ENCODE peak calls at places on chromosomes 5 and 9, in nine cellular contexts. One of them, this sample, is unnamed.

GRCh38 chr5:142685418-142686209 is at the start of gene FGF1:
- DNase-seq in endodermal cell: peak; percentile 64
- DNase-seq in RWPE1: peak; percentile 92
- DNase-seq in Calu3: no peak
- DNase-seq in mammary epithelial cell: peak; percentile 80
- DNase-seq in cardiac fibroblast: peak; percentile 48
- DNase-seq in pancreas: no peak
- DNase-seq in heart left ventricle: peak; percentile 73
- DNase-seq in GM13976: no peak
- DNase-seq in this sample: no peak

GRCh38 chr9:133978226-133979123 is 13.6 kb downstream of the VAV2 start:
- DNase-seq in endodermal cell: no peak
- DNase-seq in RWPE1: no peak
- DNase-seq in Calu3: no peak
- DNase-seq in mammary epithelial cell: no peak
- DNase-seq in cardiac fibroblast: no peak
- DNase-seq in pancreas: peak; percentile 77
- DNase-seq in heart left ventricle: no peak
- DNase-seq in GM13976: no peak
- DNase-seq in this sample: no peak

GRCh38 chr5:126865299-126865698 is 88.4 kb downstream of the LMNB1 start:
- DNase-seq in endodermal cell: no peak
- DNase-seq in RWPE1: peak; percentile 50
- DNase-seq in Calu3: no peak
- DNase-seq in mammary epithelial cell: peak; percentile 46
- DNase-seq in cardiac fibroblast: peak; percentile 73
- DNase-seq in pancreas: no peak
- DNase-seq in heart left ventricle: no peak
- DNase-seq in GM13976: no peak
- DNase-seq in this sample: no peak

GRCh38 chr9:4292781-4293180 is 7.1 kb downstream of the GLIS3 start:
- DNase-seq in endodermal cell: no peak
- DNase-seq in RWPE1: no peak
- DNase-seq in Calu3: no peak
- DNase-seq in mammary epithelial cell: no peak
- DNase-seq in cardiac fibroblast: peak; percentile 70
- DNase-seq in pancreas: no peak
- DNase-seq in heart left ventricle: no peak
- DNase-seq in GM13976: no peak
- DNase-seq in this sample: no peak

GRCh38 chr5:66516535-66516934 is 79.7 kb upstream of the MAST4 start:
- DNase-seq in endodermal cell: no peak
- DNase-seq in RWPE1: no peak
- DNase-seq in Calu3: no peak
- DNase-seq in mammary epithelial cell: no peak
- DNase-seq in cardiac fibroblast: no peak
- DNase-seq in pancreas: no peak
- DNase-seq in heart left ventricle: no peak
- DNase-seq in GM13976: no peak
- DNase-seq in this sample: no peak

GRCh38 chr9:33320568-33321261 is 30.4 kb downstream of the NFX1 start:
- DNase-seq in endodermal cell: no peak
- DNase-seq in RWPE1: peak; percentile 88
- DNase-seq in Calu3: no peak
- DNase-seq in mammary epithelial cell: peak; percentile 89
- DNase-seq in cardiac fibroblast: peak; percentile 95
- DNase-seq in pancreas: no peak
- DNase-seq in heart left ventricle: no peak
- DNase-seq in GM13976: no peak
- DNase-seq in this sample: peak; percentile 97

GRCh38 chr9:132991351-132992300 is 13.1 kb downstream of the GFI1B start:
- DNase-seq in endodermal cell: peak; percentile 86
- DNase-seq in RWPE1: no peak
- DNase-seq in Calu3: no peak
- DNase-seq in mammary epithelial cell: no peak
- DNase-seq in cardiac fibroblast: no peak
- DNase-seq in pancreas: no peak
- DNase-seq in heart left ventricle: no peak
- DNase-seq in GM13976: no peak
- DNase-seq in this sample: no peak

GRCh38 chr5:170327802-170328201 is 30.2 kb upstream of the LCP2 start:
- DNase-seq in endodermal cell: no peak
- DNase-seq in RWPE1: no peak
- DNase-seq in Calu3: no peak
- DNase-seq in mammary epithelial cell: no peak
- DNase-seq in cardiac fibroblast: no peak
- DNase-seq in pancreas: no peak
- DNase-seq in heart left ventricle: no peak
- DNase-seq in GM13976: no peak
- DNase-seq in this sample: no peak

GRCh38 chr9:95249986-95250385 is 67.5 kb downstream of the FANCC start:
- DNase-seq in endodermal cell: no peak
- DNase-seq in RWPE1: no peak
- DNase-seq in Calu3: no peak
- DNase-seq in mammary epithelial cell: peak; percentile 48
- DNase-seq in cardiac fibroblast: no peak
- DNase-seq in pancreas: peak; percentile 58
- DNase-seq in heart left ventricle: no peak
- DNase-seq in GM13976: no peak
- DNase-seq in this sample: no peak

GRCh38 chr5:139651863-139652787 is 4.0 kb downstream of the CXXC5 start:
- DNase-seq in endodermal cell: peak; percentile 93
- DNase-seq in RWPE1: peak; percentile 94
- DNase-seq in Calu3: peak; percentile 94
- DNase-seq in mammary epithelial cell: peak; percentile 92
- DNase-seq in cardiac fibroblast: peak; percentile 90
- DNase-seq in pancreas: peak; percentile 83
- DNase-seq in heart left ventricle: peak; percentile 79
- DNase-seq in GM13976: peak; percentile 93
- DNase-seq in this sample: peak; percentile 92

GRCh38 chr5:180080670-180081280 is 9.2 kb upstream of the RNF130 start:
- DNase-seq in endodermal cell: no peak
- DNase-seq in RWPE1: no peak
- DNase-seq in Calu3: no peak
- DNase-seq in mammary epithelial cell: no peak
- DNase-seq in cardiac fibroblast: no peak
- DNase-seq in pancreas: no peak
- DNase-seq in heart left ventricle: no peak
- DNase-seq in GM13976: no peak
- DNase-seq in this sample: no peak

GRCh38 chr5:43065384-43066230 is 25.5 kb upstream of the ANXA2R start:
- DNase-seq in endodermal cell: no peak
- DNase-seq in RWPE1: peak; percentile 20
- DNase-seq in Calu3: peak; percentile 45
- DNase-seq in mammary epithelial cell: peak; percentile 74
- DNase-seq in cardiac fibroblast: peak; percentile 79
- DNase-seq in pancreas: peak; percentile 52
- DNase-seq in heart left ventricle: peak; percentile 67
- DNase-seq in GM13976: no peak
- DNase-seq in this sample: peak; percentile 71

GRCh38 chr5:174348582-174348981 is 303.1 kb downstream of the NSG2 start:
- DNase-seq in endodermal cell: no peak
- DNase-seq in RWPE1: no peak
- DNase-seq in Calu3: no peak
- DNase-seq in mammary epithelial cell: no peak
- DNase-seq in cardiac fibroblast: peak; percentile 15
- DNase-seq in pancreas: no peak
- DNase-seq in heart left ventricle: no peak
- DNase-seq in GM13976: no peak
- DNase-seq in this sample: no peak

DNA sequence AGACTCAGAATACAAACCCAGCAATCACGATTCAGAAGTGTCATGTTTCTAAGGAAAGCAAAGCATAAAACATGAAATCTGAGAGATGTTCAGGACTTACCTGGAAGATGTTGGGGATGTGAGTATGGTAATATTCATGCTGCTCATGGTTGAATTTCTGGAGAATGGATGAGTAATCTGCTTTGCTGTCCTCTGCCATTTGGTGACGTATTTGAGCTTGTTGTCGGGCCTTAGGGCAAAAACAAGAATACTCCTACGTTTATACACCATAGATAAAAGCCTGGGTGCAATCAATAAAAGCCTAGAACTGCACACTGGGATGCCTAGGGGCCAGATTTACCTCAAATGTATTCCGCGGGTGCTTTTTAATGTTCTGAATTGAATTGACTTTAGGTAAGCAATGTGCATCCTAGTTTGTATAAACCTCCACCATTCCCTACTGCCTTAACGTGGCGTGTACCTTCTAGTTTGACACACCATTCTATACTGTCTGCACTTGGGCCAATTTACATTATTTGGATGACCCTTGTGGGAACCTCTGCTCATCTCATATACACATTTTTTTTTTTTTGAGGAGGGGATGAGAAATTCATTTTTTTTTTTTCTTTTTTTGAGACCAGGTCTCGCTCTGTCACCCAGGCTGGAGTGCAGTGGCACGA is 94.3 kb downstream of the USP20 start:
- DNase-seq in endodermal cell: no peak
- DNase-seq in RWPE1: peak; percentile 51
- DNase-seq in Calu3: no peak
- DNase-seq in mammary epithelial cell: peak; percentile 21
- DNase-seq in cardiac fibroblast: no peak
- DNase-seq in pancreas: no peak
- DNase-seq in heart left ventricle: no peak
- DNase-seq in GM13976: no peak
- DNase-seq in this sample: peak; percentile 57
- TF ChIP-seq CTCF in endodermal cell: no peak
- TF ChIP-seq CTCF in RWPE1: no peak
- TF ChIP-seq CTCF in Calu3: no peak
- TF ChIP-seq CTCF in mammary epithelial cell: no peak
- TF ChIP-seq CTCF in cardiac fibroblast: no peak
- TF ChIP-seq CTCF in pancreas: no peak
- TF ChIP-seq CTCF in heart left ventricle: no peak
- TF ChIP-seq CTCF in GM13976: no peak
- TF ChIP-seq CTCF in this sample: no peak

GRCh38 chr5:53557386-53557785 is 3.1 kb upstream of the NDUFS4 start:
- DNase-seq in endodermal cell: no peak
- DNase-seq in RWPE1: no peak
- DNase-seq in Calu3: no peak
- DNase-seq in mammary epithelial cell: peak; percentile 60
- DNase-seq in cardiac fibroblast: peak; percentile 74
- DNase-seq in pancreas: no peak
- DNase-seq in heart left ventricle: no peak
- DNase-seq in GM13976: no peak
- DNase-seq in this sample: no peak

GRCh38 chr5:53558966-53559365 is 1.5 kb upstream of the NDUFS4 start:
- DNase-seq in endodermal cell: no peak
- DNase-seq in RWPE1: no peak
- DNase-seq in Calu3: no peak
- DNase-seq in mammary epithelial cell: no peak
- DNase-seq in cardiac fibroblast: no peak
- DNase-seq in pancreas: no peak
- DNase-seq in heart left ventricle: no peak
- DNase-seq in GM13976: no peak
- DNase-seq in this sample: no peak

GRCh38 chr5:53556001-53556400 is 4.4 kb upstream of the NDUFS4 start:
- DNase-seq in endodermal cell: no peak
- DNase-seq in RWPE1: no peak
- DNase-seq in Calu3: no peak
- DNase-seq in mammary epithelial cell: no peak
- DNase-seq in cardiac fibroblast: no peak
- DNase-seq in pancreas: no peak
- DNase-seq in heart left ventricle: no peak
- DNase-seq in GM13976: no peak
- DNase-seq in this sample: no peak

GRCh38 chr5:53560028-53560427 is 411 bp upstream of the NDUFS4 start:
- DNase-seq in endodermal cell: no peak
- DNase-seq in RWPE1: no peak
- DNase-seq in Calu3: no peak
- DNase-seq in mammary epithelial cell: no peak
- DNase-seq in cardiac fibroblast: no peak
- DNase-seq in pancreas: no peak
- DNase-seq in heart left ventricle: no peak
- DNase-seq in GM13976: no peak
- DNase-seq in this sample: no peak

GRCh38 chr5:53560506-53561191 is at the start of gene NDUFS4:
- DNase-seq in endodermal cell: peak; percentile 94
- DNase-seq in RWPE1: peak; percentile 79
- DNase-seq in Calu3: peak; percentile 89
- DNase-seq in mammary epithelial cell: peak; percentile 83
- DNase-seq in cardiac fibroblast: peak; percentile 96
- DNase-seq in pancreas: peak; percentile 88
- DNase-seq in heart left ventricle: peak; percentile 92
- DNase-seq in GM13976: peak; percentile 60
- DNase-seq in this sample: peak; percentile 93
- TF ChIP-seq CTCF in endodermal cell: no peak
- TF ChIP-seq CTCF in RWPE1: no peak
- TF ChIP-seq CTCF in Calu3: no peak
- TF ChIP-seq CTCF in mammary epithelial cell: no peak
- TF ChIP-seq CTCF in cardiac fibroblast: no peak
- TF ChIP-seq CTCF in pancreas: no peak
- TF ChIP-seq CTCF in heart left ventricle: no peak
- TF ChIP-seq CTCF in GM13976: no peak
- TF ChIP-seq CTCF in this sample: no peak

GRCh38 chr5:149640350-149640999 is 59.2 kb downstream of the ARHGEF37 start:
- DNase-seq in endodermal cell: no peak
- DNase-seq in RWPE1: no peak
- DNase-seq in Calu3: no peak
- DNase-seq in mammary epithelial cell: no peak
- DNase-seq in cardiac fibroblast: no peak
- DNase-seq in pancreas: no peak
- DNase-seq in heart left ventricle: no peak
- DNase-seq in GM13976: no peak
- DNase-seq in this sample: no peak
- TF ChIP-seq CTCF in endodermal cell: no peak
- TF ChIP-seq CTCF in RWPE1: no peak
- TF ChIP-seq CTCF in Calu3: no peak
- TF ChIP-seq CTCF in mammary epithelial cell: no peak
- TF ChIP-seq CTCF in cardiac fibroblast: no peak
- TF ChIP-seq CTCF in pancreas: no peak
- TF ChIP-seq CTCF in heart left ventricle: no peak
- TF ChIP-seq CTCF in GM13976: no peak
- TF ChIP-seq CTCF in this sample: no peak

DNA sequence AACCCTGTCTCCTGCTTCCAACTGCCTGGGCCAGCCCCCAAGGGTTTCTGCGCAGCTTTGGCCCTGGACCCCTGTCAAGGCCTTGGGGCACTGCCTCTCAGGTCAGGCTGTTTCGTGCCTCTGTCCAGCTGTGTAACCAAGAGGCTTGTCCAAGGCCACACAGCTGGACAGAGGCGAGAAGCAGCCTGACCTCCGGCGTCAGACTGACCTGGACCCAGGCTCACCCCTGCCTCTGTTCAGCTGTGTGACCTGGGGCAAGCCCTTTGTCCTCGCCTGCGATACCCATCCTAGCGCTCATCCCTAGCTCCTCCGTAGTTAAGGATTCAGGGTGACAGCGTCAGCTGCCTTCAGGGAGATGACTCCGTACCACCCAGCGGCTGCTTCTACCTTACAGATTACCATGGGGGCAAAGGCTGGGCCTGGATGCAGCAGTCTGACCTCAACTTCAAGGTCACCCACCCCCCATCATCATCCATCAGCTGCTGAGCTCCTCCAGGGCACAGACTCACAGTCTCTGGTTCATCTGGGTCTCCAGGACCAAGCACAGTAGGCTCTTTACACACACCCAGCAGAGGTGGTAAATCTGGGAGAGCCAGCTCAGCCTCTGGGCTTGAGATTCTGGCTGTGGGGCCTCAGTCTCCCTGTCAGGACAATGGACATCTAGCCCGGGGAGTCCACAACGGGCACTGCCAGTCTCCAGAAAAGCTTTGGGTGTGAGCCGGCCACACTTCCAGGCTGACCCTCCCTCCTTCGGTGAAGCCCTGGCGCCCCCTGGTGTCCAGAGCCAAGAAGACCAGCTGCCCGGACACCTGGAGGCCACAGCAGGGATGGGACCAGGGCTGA is 7.9 kb downstream of the AK1 start:
- DNase-seq in endodermal cell: peak; percentile 98
- DNase-seq in RWPE1: peak; percentile 95
- DNase-seq in Calu3: peak; percentile 89
- DNase-seq in mammary epithelial cell: peak; percentile 67
- DNase-seq in cardiac fibroblast: peak; percentile 87
- DNase-seq in pancreas: peak; percentile 85
- DNase-seq in heart left ventricle: peak; percentile 90
- DNase-seq in GM13976: peak; percentile 96
- DNase-seq in this sample: peak; percentile 83
- TF ChIP-seq CTCF in endodermal cell: peak; percentile 95
- TF ChIP-seq CTCF in RWPE1: peak; percentile 98
- TF ChIP-seq CTCF in Calu3: peak; percentile 74
- TF ChIP-seq CTCF in mammary epithelial cell: peak; percentile 89
- TF ChIP-seq CTCF in cardiac fibroblast: peak; percentile 98
- TF ChIP-seq CTCF in pancreas: peak; percentile 71
- TF ChIP-seq CTCF in heart left ventricle: peak; percentile 86
- TF ChIP-seq CTCF in GM13976: peak; percentile 90
- TF ChIP-seq CTCF in this sample: peak; percentile 97